ENCODE peak calls at places on chromosomes 16 and 17, in six cellular contexts. E, K, F, A, M and W are unnamed samples. For H3K9me3, the result is how much of the 10 kb centered on the place peaks cover.

GRCh38 chr17:21287703-21288449 is 3.4 kb downstream of the MAP2K3 start:
- DNase-seq in E (peak), K (peak), F (peak), A (peak), M (peak), W (peak)

GRCh38 chr17:1942066-1942365 is 83.1 kb downstream of the RTN4RL1 start:
- DNase-seq in E (no peak), K (no peak), F (no peak), A (no peak), M (no peak), W (no peak)

GRCh38 chr17:36149296-36149820 is 27.1 kb downstream of the TBC1D3B start:
- DNase-seq in E (no peak), K (no peak), F (no peak), A (peak), M (no peak), W (peak)

GRCh38 chr17:21277332-21277731 is 7.2 kb upstream of the MAP2K3 start:
- DNase-seq in E (no peak), K (no peak), F (no peak), A (no peak), M (no peak), W (no peak)

GRCh38 chr16:57324649-57325223 is 33.8 kb upstream of the CCL22 start:
- DNase-seq in E (no peak), K (no peak), F (no peak), A (no peak), M (no peak), W (no peak)

GRCh38 chr17:75758131-75758905 is 6.7 kb downstream of the GALK1 start:
- DNase-seq in E (no peak), K (no peak), F (no peak), A (no peak), M (no peak), W (no peak)

GRCh38 chr16:57244767-57245471 is at the start of gene ARL2BP:
- DNase-seq in E (peak), K (peak), F (peak), A (peak), M (peak), W (peak)

GRCh38 chr16:66294507-66294906 is 72.0 kb upstream of the CDH5 start:
- DNase-seq in E (no peak), K (no peak), F (no peak), A (no peak), M (no peak), W (no peak)

GRCh38 chr17:67520282-67520906 is 143.3 kb downstream of the PITPNC1 start:
- DNase-seq in E (no peak), K (no peak), F (no peak), A (no peak), M (peak), W (no peak)

GRCh38 chr16:65285128-65286120 is 163.6 kb upstream of the CDH11 start:
- DNase-seq in E (peak), K (no peak), F (no peak), A (peak), M (no peak), W (no peak)

GRCh38 chr17:44909681-44910144 is 5.6 kb downstream of the GFAP start:
- DNase-seq in E (no peak), K (no peak), F (no peak), A (no peak), M (no peak), W (no peak)

GRCh38 chr17:67046398-67046797 is 2.0 kb downstream of the CACNG1 start:
- DNase-seq in E (no peak), K (no peak), F (no peak), A (no peak), M (peak), W (no peak)

GRCh38 chr17:67157732-67158639 is 87.0 kb downstream of the HELZ start:
- DNase-seq in E (no peak), K (no peak), F (peak), A (no peak), M (no peak), W (no peak)

GRCh38 chr16:77690416-77690815 is 31.9 kb upstream of the NUDT7 start:
- DNase-seq in E (no peak), K (no peak), F (no peak), A (no peak), M (no peak), W (no peak)

GRCh38 chr17:58354541-58355216 is 2.7 kb upstream of the SUPT4H1 start:
- DNase-seq in E (no peak), K (no peak), F (no peak), A (no peak), M (no peak), W (no peak)

GRCh38 chr17:54907385-54907784 is 6.7 kb downstream of the TOM1L1 start:
- DNase-seq in E (no peak), K (no peak), F (no peak), A (no peak), M (no peak), W (no peak)

GRCh38 chr17:70078549-70078948 is 3.5 kb downstream of the KCNJ16 start:
- DNase-seq in E (no peak), K (no peak), F (no peak), A (no peak), M (no peak), W (no peak)

GRCh38 chr17:7443499-7444485 is 1.1 kb upstream of the CHRNB1 start:
- DNase-seq in E (no peak), K (no peak), F (no peak), A (no peak), M (no peak), W (no peak)

GRCh38 chr17:55758171-55758570 is 7.3 kb downstream of the PCTP start:
- DNase-seq in E (no peak), K (no peak), F (no peak), A (no peak), M (no peak), W (no peak)

GRCh38 chr17:7862692-7863437 is 5.1 kb downstream of the CYB5D1 start:
- DNase-seq in E (peak), K (peak), F (no peak), A (peak), M (peak), W (peak)

GRCh38 chr17:8893621-8894020 is 26.1 kb upstream of the PIK3R6 start:
- DNase-seq in E (no peak), K (no peak), F (no peak), A (no peak), M (no peak), W (no peak)

GRCh38 chr16:78515421-78515820 is 416.0 kb downstream of the WWOX start:
- DNase-seq in E (no peak), K (no peak), F (no peak), A (no peak), M (no peak), W (no peak)

GRCh38 chr17:31415004-31415454 is 23.6 kb downstream of the RAB11FIP4 start:
- DNase-seq in E (no peak), K (no peak), F (no peak), A (no peak), M (no peak), W (no peak)

GRCh38 chr17:35568561-35568960 is 7.9 kb upstream of the SLFN14 start:
- DNase-seq in E (no peak), K (no peak), F (no peak), A (peak), M (peak), W (no peak)

GRCh38 chr17:1710807-1711553 is 803 bp upstream of the TLCD2 start:
- DNase-seq in E (no peak), K (no peak), F (no peak), A (no peak), M (no peak), W (peak)

GRCh38 chr17:77019955-77020379 is 120.8 kb upstream of the SEC14L1 start:
- DNase-seq in E (no peak), K (no peak), F (no peak), A (no peak), M (no peak), W (no peak)

GRCh38 chr16:55437627-55438026 is 41.4 kb upstream of the MMP2 start:
- DNase-seq in E (no peak), K (no peak), F (no peak), A (no peak), M (no peak), W (no peak)

GRCh38 chr17:21239680-21240374 is 13.4 kb downstream of the NATD1 start:
- DNase-seq in E (no peak), K (no peak), F (no peak), A (no peak), M (no peak), W (no peak)

GRCh38 chr16:87096746-87097145 is 220.4 kb downstream of the C16orf95 start:
- DNase-seq in E (no peak), K (no peak), F (no peak), A (no peak), M (no peak), W (no peak)

GRCh38 chr17:44323359-44324091 is 1.1 kb downstream of the SLC25A39 start:
- DNase-seq in E (no peak), K (no peak), F (no peak), A (no peak), M (peak), W (no peak)

GRCh38 chr16:83953796-83954576 is 946 bp downstream of the OSGIN1 start:
- DNase-seq in E (no peak), K (peak), F (peak), A (no peak), M (no peak), W (no peak)

GRCh38 chr16:1613728-1614225 is 1.6 kb downstream of the CRAMP1 start:
- DNase-seq in E (no peak), K (no peak), F (no peak), A (peak), M (peak), W (peak)

GRCh38 chr17:67588326-67588725 is 129.4 kb upstream of the NOL11 start:
- DNase-seq in E (no peak), K (no peak), F (no peak), A (no peak), M (no peak), W (no peak)

GRCh38 chr16:5633845-5634440 is 536.3 kb upstream of the EEF2KMT start:
- DNase-seq in E (no peak), K (no peak), F (peak), A (no peak), M (no peak), W (no peak)

GRCh38 chr17:68511254-68511670 is 968 bp upstream of the PRKAR1A start:
- DNase-seq in E (no peak), K (peak), F (no peak), A (no peak), M (no peak), W (no peak)

GRCh38 chr17:82241926-82242697 is 13.3 kb downstream of the SLC16A3 start:
- DNase-seq in E (peak), K (no peak), F (no peak), A (peak), M (peak), W (peak)

DNA sequence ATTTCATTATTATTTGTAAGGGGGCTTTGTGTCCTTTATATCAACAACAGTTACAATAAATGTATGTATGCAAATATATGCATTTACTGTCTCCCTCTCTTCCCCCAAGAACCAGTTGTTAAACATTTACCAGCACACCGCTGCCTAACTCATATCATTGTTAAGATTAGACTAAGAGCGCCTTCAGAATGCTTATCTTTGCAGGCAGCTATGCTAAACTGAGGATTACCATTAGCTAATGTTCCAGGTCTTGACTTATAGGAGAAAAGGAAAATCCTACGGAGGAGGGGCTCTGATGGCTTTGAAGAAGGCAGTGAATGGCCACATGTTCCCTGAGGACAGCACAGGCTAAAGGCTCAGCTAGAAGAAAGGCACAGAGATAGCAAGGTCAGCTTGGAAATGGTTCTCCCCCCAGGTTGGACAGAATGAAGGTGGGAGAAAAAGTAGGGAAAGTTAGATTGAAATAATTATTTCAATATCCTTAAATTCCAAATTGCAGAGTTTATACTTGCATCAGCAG is 86.8 kb upstream of the MAF start:
- DNase-seq in E (no peak), K (no peak), F (no peak), A (no peak), M (no peak), W (no peak)
- H3K9me3 ChIP-seq in E (under half), K (under half), F (under half), A (under half), M (under half), W (under half)

GRCh38 chr17:28612936-28613872 is 781 bp downstream of the RSKR start:
- DNase-seq in E (no peak), K (no peak), F (no peak), A (no peak), M (peak), W (no peak)

GRCh38 chr17:28616281-28616680 is 2.3 kb upstream of the RSKR start:
- DNase-seq in E (no peak), K (no peak), F (no peak), A (no peak), M (no peak), W (no peak)

GRCh38 chr17:28612531-28612930 is 1.5 kb downstream of the RSKR start:
- DNase-seq in E (no peak), K (no peak), F (no peak), A (no peak), M (no peak), W (no peak)

GRCh38 chr17:28615260-28615940 is 1.4 kb upstream of the RSKR start:
- DNase-seq in E (no peak), K (no peak), F (no peak), A (no peak), M (no peak), W (no peak)

DNA sequence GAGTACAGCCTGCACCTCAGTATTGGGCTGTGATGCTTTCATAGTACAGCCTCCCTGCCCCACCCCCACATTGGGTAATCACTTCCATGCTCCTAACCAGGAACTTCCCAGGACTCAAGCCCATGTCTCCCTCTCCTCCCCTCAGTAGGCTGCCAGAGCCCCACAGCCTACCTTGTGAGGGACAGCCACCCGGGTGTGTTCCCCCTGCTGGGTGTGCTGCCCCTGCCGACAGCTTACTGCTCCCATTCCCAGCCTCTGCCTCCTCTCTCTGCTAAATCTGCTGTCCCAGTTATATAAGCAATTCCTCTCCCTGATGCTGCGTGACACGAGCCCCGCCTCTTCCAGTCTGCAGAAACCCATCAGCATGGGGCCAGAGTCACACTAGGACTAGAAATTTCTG is at the start of gene RSKR:
- DNase-seq in E (no peak), K (no peak), F (no peak), A (no peak), M (no peak), W (no peak)
- TF ChIP-seq POLR2A in E (no peak), K (no peak), F (no peak), A (no peak), M (no peak), W (no peak)

GRCh38 chr16:49356728-49357488 is 16.7 kb upstream of the C16orf78 start:
- DNase-seq in E (no peak), K (no peak), F (no peak), A (no peak), M (peak), W (no peak)
- H3K27ac ChIP-seq in E (no peak), K (no peak), F (no peak), A (no peak), M (peak), W (no peak)

DNA sequence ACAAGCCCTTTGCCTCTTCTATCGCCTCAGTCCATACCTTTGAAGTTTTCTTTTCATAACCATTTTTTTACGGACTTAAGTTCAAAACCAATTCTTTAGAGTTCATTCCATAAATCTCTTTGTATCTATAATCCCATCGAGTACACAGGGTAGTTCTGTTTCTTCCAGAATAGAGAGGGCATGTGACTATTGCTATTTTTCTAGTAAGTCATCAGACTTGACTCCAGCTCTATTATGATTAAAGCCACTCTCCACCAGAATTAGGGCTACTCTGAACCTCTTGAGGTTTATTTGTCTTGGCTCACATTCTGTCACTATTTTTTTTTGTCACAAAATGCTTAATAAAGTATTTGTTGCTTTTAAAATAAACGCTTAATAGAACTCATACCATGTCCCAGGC is 191.9 kb upstream of the AXIN2 start:
- DNase-seq in E (no peak), K (no peak), F (no peak), A (no peak), M (no peak), W (no peak)
- H3K9me3 ChIP-seq in E (under half), K (under half), F (under half), A (under half), M (under half), W (under half)

GRCh38 chr16:85553436-85554113 is 59.5 kb upstream of the GSE1 start:
- DNase-seq in E (peak), K (no peak), F (peak), A (peak), M (peak), W (peak)
- TF ChIP-seq POLR2A in E (peak), K (no peak), F (peak), A (peak), M (peak), W (no peak)

DNA sequence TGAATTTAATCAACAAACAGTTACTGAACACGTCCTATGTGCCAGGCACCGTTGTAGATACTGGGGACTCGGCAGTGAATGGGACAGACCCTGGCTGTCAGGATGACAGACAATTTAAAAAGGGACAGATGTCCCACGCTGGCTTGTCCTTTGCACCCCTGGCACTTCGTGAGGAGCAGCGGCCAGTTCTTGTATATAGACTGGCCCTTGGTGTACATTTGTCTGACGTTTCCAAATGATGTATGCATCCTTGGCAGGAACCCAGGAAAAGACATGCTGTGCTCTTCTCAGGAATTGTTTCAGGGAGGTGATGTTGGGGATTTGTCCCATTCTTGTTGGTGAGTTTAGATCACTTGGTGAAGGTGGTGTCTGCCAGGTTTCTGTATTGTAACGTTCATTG is 21.1 kb downstream of the IL4R start:
- DNase-seq in E (no peak), K (no peak), F (no peak), A (no peak), M (no peak), W (no peak)
- H3K27ac ChIP-seq in E (no peak), K (no peak), F (no peak), A (no peak), M (peak), W (no peak)

DNA sequence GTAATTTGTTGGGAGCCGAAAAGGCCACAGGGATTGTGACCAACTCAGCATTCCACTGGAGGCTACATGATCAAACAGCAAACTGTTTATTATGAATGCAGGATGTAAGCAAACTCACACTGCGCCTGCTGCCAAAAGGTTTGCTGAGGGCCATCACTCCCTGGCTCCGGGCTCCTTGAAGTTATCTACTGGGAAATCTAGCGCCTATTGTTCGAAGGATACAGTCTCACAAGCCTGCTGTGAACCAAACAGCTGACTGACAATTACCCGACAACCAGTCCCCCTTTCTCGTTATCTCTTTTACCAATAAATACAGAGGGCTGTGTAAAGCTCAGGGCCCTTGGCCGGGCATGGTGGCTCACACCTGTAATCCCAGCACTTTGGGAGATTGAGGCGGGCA is 52.5 kb downstream of the BCL7C start:
- DNase-seq in E (no peak), K (no peak), F (no peak), A (no peak), M (no peak), W (no peak)
- H3K9me3 ChIP-seq in E (under half), K (under half), F (under half), A (under half), M (under half), W (under half)